ENCODE peak calls at places on chromosome 6, in seven cellular contexts. One of them, this sample, is unnamed.

GRCh38 chr6:38714239-38715015 is 684 bp upstream of the DNAH8 start:
- DNase-seq in substantia nigra: no peak
- DNase-seq in activated CD4-positive, alpha-beta T cell treated with anti-CD3 and anti-CD28 coated beads for 36 hours: peak
- DNase-seq in mesothelial cell of epicardium: no peak
- DNase-seq in hippocampal formation: no peak
- DNase-seq in CD4-positive, alpha-beta T cell: no peak
- DNase-seq in activated CD4-positive, alpha-beta memory T cell treated with anti-CD3 and anti-CD28 coated beads for 36 hours: no peak
- DNase-seq in this sample: no peak

GRCh38 chr6:14381225-14381887 is 263.8 kb downstream of the CD83 start:
- DNase-seq in substantia nigra: no peak
- DNase-seq in mesothelial cell of epicardium: no peak
- DNase-seq in hippocampal formation: no peak
- DNase-seq in CD4-positive, alpha-beta T cell: no peak
- DNase-seq in activated CD4-positive, alpha-beta T cell treated with anti-CD3 and anti-CD28 coated beads for 36 hours: no peak
- DNase-seq in activated CD4-positive, alpha-beta memory T cell treated with anti-CD3 and anti-CD28 coated beads for 36 hours: no peak
- DNase-seq in this sample: no peak

GRCh38 chr6:130680118-130680517 is 147.1 kb upstream of the SMLR1 start:
- DNase-seq in mesothelial cell of epicardium: no peak
- DNase-seq in activated CD4-positive, alpha-beta T cell treated with anti-CD3 and anti-CD28 coated beads for 36 hours: no peak
- DNase-seq in activated CD4-positive, alpha-beta memory T cell treated with anti-CD3 and anti-CD28 coated beads for 36 hours: no peak
- DNase-seq in hippocampal formation: no peak
- DNase-seq in substantia nigra: no peak
- DNase-seq in CD4-positive, alpha-beta T cell: no peak
- DNase-seq in this sample: no peak

GRCh38 chr6:147136057-147136456 is 68.2 kb upstream of the STXBP5 start:
- DNase-seq in hippocampal formation: no peak
- DNase-seq in substantia nigra: no peak
- DNase-seq in CD4-positive, alpha-beta T cell: no peak
- DNase-seq in activated CD4-positive, alpha-beta memory T cell treated with anti-CD3 and anti-CD28 coated beads for 36 hours: no peak
- DNase-seq in mesothelial cell of epicardium: no peak
- DNase-seq in activated CD4-positive, alpha-beta T cell treated with anti-CD3 and anti-CD28 coated beads for 36 hours: no peak
- DNase-seq in this sample: no peak

GRCh38 chr6:56526860-56527544 is 115.7 kb downstream of the DST start:
- DNase-seq in substantia nigra: no peak
- DNase-seq in activated CD4-positive, alpha-beta T cell treated with anti-CD3 and anti-CD28 coated beads for 36 hours: no peak
- DNase-seq in hippocampal formation: no peak
- DNase-seq in CD4-positive, alpha-beta T cell: no peak
- DNase-seq in activated CD4-positive, alpha-beta memory T cell treated with anti-CD3 and anti-CD28 coated beads for 36 hours: no peak
- DNase-seq in mesothelial cell of epicardium: no peak
- DNase-seq in this sample: no peak

GRCh38 chr6:135638108-135638507 is 140.6 kb upstream of the AHI1 start:
- DNase-seq in activated CD4-positive, alpha-beta memory T cell treated with anti-CD3 and anti-CD28 coated beads for 36 hours: no peak
- DNase-seq in substantia nigra: no peak
- DNase-seq in hippocampal formation: no peak
- DNase-seq in activated CD4-positive, alpha-beta T cell treated with anti-CD3 and anti-CD28 coated beads for 36 hours: no peak
- DNase-seq in CD4-positive, alpha-beta T cell: no peak
- DNase-seq in mesothelial cell of epicardium: no peak
- DNase-seq in this sample: no peak

GRCh38 chr6:134720353-134721094 is 229.4 kb downstream of the ALDH8A1 start:
- DNase-seq in hippocampal formation: no peak
- DNase-seq in mesothelial cell of epicardium: no peak
- DNase-seq in activated CD4-positive, alpha-beta memory T cell treated with anti-CD3 and anti-CD28 coated beads for 36 hours: no peak
- DNase-seq in substantia nigra: no peak
- DNase-seq in CD4-positive, alpha-beta T cell: no peak
- DNase-seq in activated CD4-positive, alpha-beta T cell treated with anti-CD3 and anti-CD28 coated beads for 36 hours: no peak
- DNase-seq in this sample: no peak

GRCh38 chr6:24683297-24684296 is 16.7 kb downstream of the ACOT13 start:
- DNase-seq in hippocampal formation: no peak
- DNase-seq in activated CD4-positive, alpha-beta memory T cell treated with anti-CD3 and anti-CD28 coated beads for 36 hours: no peak
- DNase-seq in activated CD4-positive, alpha-beta T cell treated with anti-CD3 and anti-CD28 coated beads for 36 hours: no peak
- DNase-seq in substantia nigra: no peak
- DNase-seq in CD4-positive, alpha-beta T cell: no peak
- DNase-seq in mesothelial cell of epicardium: no peak
- DNase-seq in this sample: no peak

GRCh38 chr6:140344149-140344913 is 969.9 kb upstream of the CITED2 start:
- DNase-seq in substantia nigra: no peak
- DNase-seq in mesothelial cell of epicardium: no peak
- DNase-seq in hippocampal formation: no peak
- DNase-seq in activated CD4-positive, alpha-beta memory T cell treated with anti-CD3 and anti-CD28 coated beads for 36 hours: no peak
- DNase-seq in activated CD4-positive, alpha-beta T cell treated with anti-CD3 and anti-CD28 coated beads for 36 hours: no peak
- DNase-seq in CD4-positive, alpha-beta T cell: no peak
- DNase-seq in this sample: no peak

GRCh38 chr6:11218827-11219826 is 13.3 kb downstream of the NEDD9 start:
- DNase-seq in CD4-positive, alpha-beta T cell: no peak
- DNase-seq in activated CD4-positive, alpha-beta memory T cell treated with anti-CD3 and anti-CD28 coated beads for 36 hours: peak
- DNase-seq in mesothelial cell of epicardium: no peak
- DNase-seq in substantia nigra: no peak
- DNase-seq in hippocampal formation: peak
- DNase-seq in activated CD4-positive, alpha-beta T cell treated with anti-CD3 and anti-CD28 coated beads for 36 hours: peak
- DNase-seq in this sample: no peak

GRCh38 chr6:135880066-135880972 is 28.8 kb downstream of the PDE7B start:
- DNase-seq in hippocampal formation: no peak
- DNase-seq in substantia nigra: no peak
- DNase-seq in CD4-positive, alpha-beta T cell: peak
- DNase-seq in activated CD4-positive, alpha-beta memory T cell treated with anti-CD3 and anti-CD28 coated beads for 36 hours: peak
- DNase-seq in activated CD4-positive, alpha-beta T cell treated with anti-CD3 and anti-CD28 coated beads for 36 hours: peak
- DNase-seq in mesothelial cell of epicardium: no peak
- DNase-seq in this sample: no peak

GRCh38 chr6:154478021-154478651 is 32.3 kb downstream of the CNKSR3 start:
- DNase-seq in activated CD4-positive, alpha-beta memory T cell treated with anti-CD3 and anti-CD28 coated beads for 36 hours: no peak
- DNase-seq in activated CD4-positive, alpha-beta T cell treated with anti-CD3 and anti-CD28 coated beads for 36 hours: no peak
- DNase-seq in mesothelial cell of epicardium: no peak
- DNase-seq in CD4-positive, alpha-beta T cell: no peak
- DNase-seq in hippocampal formation: no peak
- DNase-seq in substantia nigra: no peak
- DNase-seq in this sample: no peak

GRCh38 chr6:26485401-26485800 is 14.7 kb upstream of the BTN1A1 start:
- DNase-seq in hippocampal formation: no peak
- DNase-seq in activated CD4-positive, alpha-beta T cell treated with anti-CD3 and anti-CD28 coated beads for 36 hours: no peak
- DNase-seq in substantia nigra: no peak
- DNase-seq in mesothelial cell of epicardium: no peak
- DNase-seq in activated CD4-positive, alpha-beta memory T cell treated with anti-CD3 and anti-CD28 coated beads for 36 hours: no peak
- DNase-seq in CD4-positive, alpha-beta T cell: no peak
- DNase-seq in this sample: no peak

GRCh38 chr6:131362696-131363095 is 210.3 kb upstream of the ARG1 start:
- DNase-seq in activated CD4-positive, alpha-beta memory T cell treated with anti-CD3 and anti-CD28 coated beads for 36 hours: no peak
- DNase-seq in activated CD4-positive, alpha-beta T cell treated with anti-CD3 and anti-CD28 coated beads for 36 hours: no peak
- DNase-seq in substantia nigra: no peak
- DNase-seq in CD4-positive, alpha-beta T cell: no peak
- DNase-seq in mesothelial cell of epicardium: no peak
- DNase-seq in hippocampal formation: no peak
- DNase-seq in this sample: no peak

GRCh38 chr6:165804331-165805066 is 141.5 kb upstream of the PDE10A start:
- DNase-seq in hippocampal formation: no peak
- DNase-seq in activated CD4-positive, alpha-beta T cell treated with anti-CD3 and anti-CD28 coated beads for 36 hours: peak
- DNase-seq in activated CD4-positive, alpha-beta memory T cell treated with anti-CD3 and anti-CD28 coated beads for 36 hours: no peak
- DNase-seq in CD4-positive, alpha-beta T cell: no peak
- DNase-seq in mesothelial cell of epicardium: peak
- DNase-seq in substantia nigra: no peak
- DNase-seq in this sample: peak

GRCh38 chr6:135289816-135290215 is 108.7 kb downstream of the MYB start:
- DNase-seq in hippocampal formation: no peak
- DNase-seq in activated CD4-positive, alpha-beta memory T cell treated with anti-CD3 and anti-CD28 coated beads for 36 hours: no peak
- DNase-seq in CD4-positive, alpha-beta T cell: no peak
- DNase-seq in substantia nigra: no peak
- DNase-seq in mesothelial cell of epicardium: no peak
- DNase-seq in activated CD4-positive, alpha-beta T cell treated with anti-CD3 and anti-CD28 coated beads for 36 hours: no peak
- DNase-seq in this sample: no peak

GRCh38 chr6:80336906-80337305 is 230.4 kb downstream of the BCKDHB start:
- DNase-seq in CD4-positive, alpha-beta T cell: no peak
- DNase-seq in hippocampal formation: no peak
- DNase-seq in substantia nigra: no peak
- DNase-seq in activated CD4-positive, alpha-beta memory T cell treated with anti-CD3 and anti-CD28 coated beads for 36 hours: no peak
- DNase-seq in activated CD4-positive, alpha-beta T cell treated with anti-CD3 and anti-CD28 coated beads for 36 hours: no peak
- DNase-seq in mesothelial cell of epicardium: no peak
- DNase-seq in this sample: no peak

GRCh38 chr6:137465378-137466009 is 28.7 kb downstream of the OLIG3 start:
- DNase-seq in activated CD4-positive, alpha-beta memory T cell treated with anti-CD3 and anti-CD28 coated beads for 36 hours: no peak
- DNase-seq in hippocampal formation: no peak
- DNase-seq in CD4-positive, alpha-beta T cell: no peak
- DNase-seq in mesothelial cell of epicardium: no peak
- DNase-seq in substantia nigra: no peak
- DNase-seq in activated CD4-positive, alpha-beta T cell treated with anti-CD3 and anti-CD28 coated beads for 36 hours: no peak
- DNase-seq in this sample: no peak

GRCh38 chr6:10310826-10311225 is 104.0 kb downstream of the TFAP2A start:
- DNase-seq in activated CD4-positive, alpha-beta memory T cell treated with anti-CD3 and anti-CD28 coated beads for 36 hours: no peak
- DNase-seq in hippocampal formation: no peak
- DNase-seq in activated CD4-positive, alpha-beta T cell treated with anti-CD3 and anti-CD28 coated beads for 36 hours: no peak
- DNase-seq in substantia nigra: no peak
- DNase-seq in mesothelial cell of epicardium: no peak
- DNase-seq in CD4-positive, alpha-beta T cell: no peak
- DNase-seq in this sample: no peak

GRCh38 chr6:109772961-109773431 is 81.9 kb downstream of the FIG4 start:
- DNase-seq in activated CD4-positive, alpha-beta T cell treated with anti-CD3 and anti-CD28 coated beads for 36 hours: no peak
- DNase-seq in mesothelial cell of epicardium: no peak
- DNase-seq in substantia nigra: no peak
- DNase-seq in hippocampal formation: no peak
- DNase-seq in CD4-positive, alpha-beta T cell: no peak
- DNase-seq in activated CD4-positive, alpha-beta memory T cell treated with anti-CD3 and anti-CD28 coated beads for 36 hours: no peak
- DNase-seq in this sample: no peak

GRCh38 chr6:1878330-1878729 is 268.6 kb downstream of the FOXC1 start:
- DNase-seq in substantia nigra: no peak
- DNase-seq in activated CD4-positive, alpha-beta T cell treated with anti-CD3 and anti-CD28 coated beads for 36 hours: no peak
- DNase-seq in hippocampal formation: no peak
- DNase-seq in activated CD4-positive, alpha-beta memory T cell treated with anti-CD3 and anti-CD28 coated beads for 36 hours: no peak
- DNase-seq in mesothelial cell of epicardium: no peak
- DNase-seq in CD4-positive, alpha-beta T cell: no peak
- DNase-seq in this sample: no peak

GRCh38 chr6:37242429-37243052 is 15.0 kb upstream of the TBC1D22B start:
- DNase-seq in substantia nigra: no peak
- DNase-seq in mesothelial cell of epicardium: no peak
- DNase-seq in hippocampal formation: no peak
- DNase-seq in CD4-positive, alpha-beta T cell: no peak
- DNase-seq in activated CD4-positive, alpha-beta memory T cell treated with anti-CD3 and anti-CD28 coated beads for 36 hours: peak
- DNase-seq in activated CD4-positive, alpha-beta T cell treated with anti-CD3 and anti-CD28 coated beads for 36 hours: peak
- DNase-seq in this sample: no peak

GRCh38 chr6:30880563-30881252 is 3.6 kb upstream of the DDR1 start:
- DNase-seq in activated CD4-positive, alpha-beta memory T cell treated with anti-CD3 and anti-CD28 coated beads for 36 hours: no peak
- DNase-seq in substantia nigra: peak
- DNase-seq in hippocampal formation: peak
- DNase-seq in activated CD4-positive, alpha-beta T cell treated with anti-CD3 and anti-CD28 coated beads for 36 hours: no peak
- DNase-seq in CD4-positive, alpha-beta T cell: no peak
- DNase-seq in mesothelial cell of epicardium: no peak
- DNase-seq in this sample: peak

GRCh38 chr6:38164131-38164481 is 344.6 kb downstream of the ZFAND3 start:
- DNase-seq in mesothelial cell of epicardium: no peak
- DNase-seq in activated CD4-positive, alpha-beta T cell treated with anti-CD3 and anti-CD28 coated beads for 36 hours: no peak
- DNase-seq in CD4-positive, alpha-beta T cell: no peak
- DNase-seq in hippocampal formation: no peak
- DNase-seq in substantia nigra: no peak
- DNase-seq in activated CD4-positive, alpha-beta memory T cell treated with anti-CD3 and anti-CD28 coated beads for 36 hours: no peak
- DNase-seq in this sample: no peak